ENCODE peak calls at places on chromosomes 2 and 18, in five cellular contexts. D, H, R, J and F are unnamed samples.

GRCh38 chr2:176076063-176076462 is 7.7 kb downstream of the EVX2 start:
- DNase-seq in R (no peak), H (no peak), J (no peak), D (no peak), F (no peak)

GRCh38 chr18:47260138-47260923 is 8.9 kb upstream of the SKOR2 start:
- DNase-seq in R (peak), H (no peak), J (no peak), D (peak), F (no peak)

GRCh38 chr2:113138428-113139322 is 11.3 kb downstream of the IL1RN start:
- DNase-seq in J (peak), R (peak), H (peak), D (peak), F (no peak)

GRCh38 chr18:59516356-59517155 is 157.5 kb upstream of the LMAN1 start:
- DNase-seq in H (peak), J (no peak), R (peak), D (peak), F (peak)

GRCh38 chr18:55552498-55553189 is 35.3 kb downstream of the TCF4 start:
- DNase-seq in J (no peak), R (no peak), D (no peak), H (no peak), F (no peak)

GRCh38 chr2:42801388-42801787 is 9.0 kb upstream of the HAAO start:
- DNase-seq in R (no peak), H (no peak), D (no peak), J (no peak), F (no peak)

GRCh38 chr18:32552421-32553030 is 81.8 kb upstream of the GAREM1 start:
- DNase-seq in R (peak), H (peak), D (peak), J (peak), F (peak)

GRCh38 chr2:222842517-222843174 is 18.2 kb upstream of the ACSL3 start:
- DNase-seq in R (no peak), H (no peak), D (no peak), J (no peak), F (no peak)

GRCh38 chr2:23434721-23435121 is 49.7 kb downstream of the KLHL29 start:
- DNase-seq in H (no peak), D (no peak), J (no peak), R (no peak), F (no peak)

GRCh38 chr2:233404227-233404626 is 49.9 kb downstream of the DGKD start:
- DNase-seq in D (peak), R (no peak), H (peak), J (peak), F (no peak)

GRCh38 chr18:10771053-10771709 is 245.4 kb downstream of the NAPG start:
- DNase-seq in R (peak), D (no peak), H (peak), J (no peak), F (no peak)

GRCh38 chr2:234722176-234722575 is 225.3 kb upstream of the ARL4C start:
- DNase-seq in J (no peak), D (no peak), R (no peak), H (no peak), F (no peak)

GRCh38 chr2:33033524-33034150 is 86.9 kb downstream of the LTBP1 start:
- DNase-seq in H (peak), R (peak), J (no peak), D (no peak), F (peak)

GRCh38 chr2:199469514-199470360 is 12.0 kb upstream of the SATB2 start:
- DNase-seq in D (no peak), J (no peak), H (no peak), R (no peak), F (no peak)

GRCh38 chr2:235264121-235264493 is 229.7 kb upstream of the AGAP1 start:
- DNase-seq in J (no peak), D (no peak), H (peak), R (no peak), F (no peak)

GRCh38 chr2:208570851-208571763 is 164.5 kb downstream of the PTH2R start:
- DNase-seq in H (no peak), R (no peak), D (peak), J (no peak), F (no peak)

GRCh38 chr2:27961997-27962396 is 71.5 kb downstream of the BABAM2 start:
- DNase-seq in H (peak), D (no peak), J (no peak), R (peak), F (no peak)

GRCh38 chr18:13797157-13797611 is 26.8 kb upstream of the MC5R start:
- DNase-seq in R (no peak), H (peak), J (no peak), D (no peak), F (no peak)

GRCh38 chr2:230873670-230874401 is 9.1 kb downstream of the ITM2C start:
- DNase-seq in H (no peak), D (no peak), R (no peak), J (no peak), F (no peak)

GRCh38 chr2:162172802-162173201 is 20.8 kb upstream of the GCG start:
- DNase-seq in D (no peak), R (no peak), H (no peak), J (no peak), F (no peak)

GRCh38 chr2:100222844-100223243 is 80.5 kb upstream of the AFF3 start:
- DNase-seq in J (no peak), R (no peak), H (no peak), D (no peak), F (no peak)